ENCODE peak calls at places on chromosomes 4 and X, in five cellular contexts. U, N, I, R and M are unnamed samples.

GRCh38 chr4:8913121-8913857 is 41.6 kb upstream of the HMX1 start:
- DNase-seq in R (peak; percentile 1), U (no peak), N (peak; percentile 32), I (no peak), M (no peak)

GRCh38 chr4:16573744-16574143 is 324.7 kb downstream of the LDB2 start:
- DNase-seq in N (peak; percentile 85), R (no peak), U (no peak), I (peak; percentile 62), M (peak; percentile 75)

GRCh38 chr4:177444911-177445736 is 2.9 kb upstream of the AGA start:
- DNase-seq in N (no peak), I (no peak), R (peak; percentile 30), U (no peak), M (no peak)

GRCh38 chr4:8192748-8193738 is 6.0 kb upstream of the SH3TC1 start:
- DNase-seq in I (peak; percentile 88), R (peak; percentile 63), U (peak; percentile 39), N (no peak), M (peak; percentile 78)

GRCh38 chrX:14832151-14832550 is 40.7 kb downstream of the FANCB start:
- DNase-seq in R (no peak), N (no peak), I (peak; percentile 42), U (no peak), M (peak; percentile 36)

GRCh38 chrX:45571453-45571852 is 370.8 kb upstream of the DIPK2B start:
- DNase-seq in N (no peak), R (no peak), U (no peak), I (no peak), M (no peak)

GRCh38 chr4:167234388-167234881 is at the start of gene SPOCK3:
- DNase-seq in R (no peak), N (no peak), U (peak; percentile 18), I (peak; percentile 37), M (peak; percentile 3)

GRCh38 chr4:86452323-86452995 is 92.6 kb upstream of the MAPK10 start:
- DNase-seq in N (no peak), R (no peak), U (no peak), I (peak; percentile 27), M (peak; percentile 28)

GRCh38 chr4:120066182-120066524 is 495 bp downstream of the MAD2L1 start:
- DNase-seq in U (no peak), N (no peak), I (no peak), R (peak; percentile 88), M (no peak)

GRCh38 chrX:28997716-28998115 is 410.5 kb downstream of the IL1RAPL1 start:
- DNase-seq in I (peak; percentile 15), N (no peak), R (no peak), U (no peak), M (peak; percentile 44)

GRCh38 chr4:78320353-78320935 is 231.1 kb upstream of the ANXA3 start:
- DNase-seq in U (no peak), I (peak; percentile 46), N (no peak), R (peak; percentile 50), M (no peak)

GRCh38 chrX:17732138-17732783 is 5.0 kb upstream of the SCML1 start:
- DNase-seq in N (no peak), U (no peak), R (no peak), I (peak; percentile 49), M (peak; percentile 17)

GRCh38 chrX:53950130-53950733 is 94.0 kb downstream of the PHF8 start:
- DNase-seq in I (no peak), U (no peak), N (no peak), R (no peak), M (no peak)

GRCh38 chr4:173584506-173584905 is 54.5 kb upstream of the HAND2 start:
- DNase-seq in U (no peak), I (no peak), N (no peak), R (no peak), M (no peak)

GRCh38 chr4:78267790-78268189 is 210.7 kb downstream of the FRAS1 start:
- DNase-seq in I (no peak), N (no peak), U (no peak), R (no peak), M (no peak)

GRCh38 chrX:45781901-45782553 is 581.4 kb upstream of the DIPK2B start:
- DNase-seq in R (peak; percentile 73), U (no peak), I (peak; percentile 86), N (no peak), M (peak; percentile 86)

GRCh38 chr4:112348488-112349158 is 51.5 kb downstream of the ALPK1 start:
- DNase-seq in R (peak; percentile 32), U (peak; percentile 32), N (peak; percentile 87), I (peak; percentile 75), M (peak; percentile 62)

GRCh38 chrX:117607571-117607970 is 509.0 kb downstream of the KLHL13 start:
- DNase-seq in R (no peak), I (no peak), U (no peak), N (no peak), M (no peak)

GRCh38 chr4:98232202-98232601 is 29.0 kb upstream of the RAP1GDS1 start:
- DNase-seq in U (no peak), N (no peak), I (peak; percentile 39), R (peak; percentile 95), M (peak; percentile 44)

GRCh38 chr4:105215609-105216313 is 69.1 kb downstream of the TET2 start:
- DNase-seq in R (no peak), U (no peak), N (no peak), I (peak; percentile 41), M (no peak)

GRCh38 chr4:41318839-41319530 is 62.3 kb downstream of the UCHL1 start:
- DNase-seq in N (peak; percentile 58), U (no peak), I (peak; percentile 26), R (peak; percentile 7), M (no peak)

GRCh38 chr4:119317996-119318395 is 3.9 kb downstream of the FABP2 start:
- DNase-seq in N (no peak), R (no peak), I (no peak), U (no peak), M (no peak)

GRCh38 chrX:124086411-124086810 is 124.9 kb downstream of the STAG2 start:
- DNase-seq in R (no peak), U (no peak), N (no peak), I (no peak), M (no peak)

GRCh38 chrX:129472116-129472515 is 51.2 kb downstream of the SMARCA1 start:
- DNase-seq in U (no peak), R (no peak), N (no peak), I (peak; percentile 51), M (no peak)

GRCh38 chr4:103756736-103757135 is 37.0 kb upstream of the TACR3 start:
- DNase-seq in U (no peak), R (no peak), I (no peak), N (no peak), M (no peak)

GRCh38 chr4:76233534-76233933 is 18.0 kb upstream of the FAM47E start:
- DNase-seq in I (peak; percentile 21), U (no peak), N (no peak), R (no peak), M (no peak)

GRCh38 chrX:153400146-153401132 is 711 bp downstream of the PNMA6E start:
- DNase-seq in R (peak; percentile 68), U (peak; percentile 35), I (peak; percentile 29), N (no peak), M (peak; percentile 8)

GRCh38 chrX:8194216-8194615 is 23.1 kb upstream of the VCX2 start:
- DNase-seq in I (no peak), U (no peak), R (no peak), N (no peak), M (no peak)

GRCh38 chr4:150012851-150013360 is 65.3 kb upstream of the DCLK2 start:
- DNase-seq in R (no peak), U (no peak), I (no peak), N (no peak), M (no peak)

GRCh38 chr4:77187231-77187630 is 30.2 kb downstream of the CCNG2 start:
- DNase-seq in U (no peak), N (no peak), R (no peak), I (no peak), M (no peak)

GRCh38 chr4:101953949-101954348 is 163.4 kb downstream of the BANK1 start:
- DNase-seq in N (no peak), R (no peak), I (peak; percentile 70), U (no peak), M (peak; percentile 38)

GRCh38 chr4:78720994-78721677 is 55.0 kb upstream of the BMP2K start:
- DNase-seq in U (no peak), N (no peak), R (no peak), I (no peak), M (no peak)

GRCh38 chr4:8131826-8132225 is 26.8 kb downstream of the ABLIM2 start:
- DNase-seq in N (no peak), U (no peak), R (no peak), I (no peak), M (no peak)

GRCh38 chrX:56833626-56834025 is 104.6 kb downstream of the NBDY start:
- DNase-seq in R (no peak), I (no peak), U (no peak), N (no peak), M (peak; percentile 2)

GRCh38 chrX:98548550-98548949 is 1664.8 kb downstream of the RPA4 start:
- DNase-seq in I (no peak), R (no peak), N (no peak), U (no peak), M (no peak)

GRCh38 chr4:157222764-157223145 is 2.2 kb downstream of the GRIA2 start:
- DNase-seq in U (no peak), N (no peak), I (no peak), R (no peak), M (no peak)

GRCh38 chr4:157223446-157223845 is 2.9 kb downstream of the GRIA2 start:
- DNase-seq in I (no peak), R (no peak), N (no peak), U (no peak), M (no peak)

GRCh38 chr4:157220026-157220881 is at the start of gene GRIA2:
- DNase-seq in R (peak; percentile 1), U (no peak), I (peak; percentile 58), N (no peak), M (peak; percentile 49)

GRCh38 chr4:157221426-157221894 is 932 bp downstream of the GRIA2 start:
- DNase-seq in N (no peak), U (no peak), R (no peak), I (no peak), M (no peak)

GRCh38 chr4:157221895-157222763 is 1.6 kb downstream of the GRIA2 start:
- DNase-seq in R (no peak), I (no peak), N (no peak), U (no peak), M (no peak)
- TF ChIP-seq CTCF in R (no peak), I (peak; percentile 7), N (no peak), U (no peak), M (no peak)

GRCh38 chr4:5772528-5773270 is 61.7 kb downstream of the EVC start:
- DNase-seq in N (peak; percentile 38), U (no peak), I (no peak), R (no peak), M (no peak)
- H3K4me3 ChIP-seq in N (no peak overlapping the region), U (no peak overlapping the region), I (no peak overlapping the region), R (no peak overlapping the region), M (no peak overlapping the region)

DNA sequence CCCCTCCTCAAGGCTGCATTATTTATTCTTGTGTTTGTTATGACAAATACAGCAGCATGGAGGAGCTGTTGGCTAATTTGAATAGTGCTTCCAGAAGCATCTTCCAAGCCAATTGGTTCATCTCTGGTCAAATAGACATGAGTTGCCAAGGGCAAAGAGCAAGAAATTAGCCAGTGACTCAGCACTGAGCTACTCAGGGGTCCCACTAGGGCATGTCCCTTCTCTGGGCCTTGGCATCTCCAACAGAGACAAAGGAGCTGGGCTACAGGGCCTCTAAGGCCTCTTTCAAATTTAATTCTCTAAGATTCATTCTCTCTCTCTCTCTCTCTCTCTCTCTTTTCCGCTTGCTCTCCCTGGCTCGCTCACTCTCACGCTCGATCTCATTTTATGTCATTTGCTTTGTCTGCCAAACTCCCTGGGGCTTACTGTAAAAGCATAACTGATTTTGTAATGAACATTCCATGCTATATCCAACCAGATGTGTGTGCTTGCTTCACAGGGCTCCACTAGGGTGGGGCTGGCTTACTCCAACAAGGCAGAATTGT is 86.7 kb upstream of the MAGEA4 start:
- DNase-seq in N (peak; percentile 58), R (no peak), I (peak; percentile 91), U (no peak), M (peak; percentile 85)
- TF ChIP-seq CTCF in N (peak; percentile 38), R (no peak), I (peak; percentile 52), U (no peak), M (peak; percentile 34)

GRCh38 chrX:25198253-25198652 is 182.5 kb upstream of the ARX start:
- DNase-seq in R (no peak), U (no peak), N (no peak), I (no peak), M (no peak)
- H3K4me3 ChIP-seq in R (no peak overlapping the region), U (no peak overlapping the region), N (no peak overlapping the region), I (no peak overlapping the region), M (no peak overlapping the region)